ENCODE peak calls at places on chromosomes 7 and 10, in four cellular contexts. J, F, H and V are unnamed samples.

GRCh38 chr10:89100680-89101079 is 106.4 kb downstream of the CH25H start:
- DNase-seq in H (no peak), F (no peak), J (no peak), V (no peak)

GRCh38 chr7:78792624-78793023 is 660.8 kb downstream of the MAGI2 start:
- DNase-seq in F (no peak), J (no peak), H (no peak), V (no peak)

GRCh38 chr10:5449823-5450222 is 37.5 kb downstream of the NET1 start:
- DNase-seq in H (no peak), J (peak; percentile 78), F (no peak), V (no peak)

GRCh38 chr7:69967699-69968450 is 369.6 kb downstream of the AUTS2 start:
- DNase-seq in J (no peak), F (no peak), H (no peak), V (peak; percentile 8)

GRCh38 chr10:12844796-12845524 is 156.6 kb downstream of the CCDC3 start:
- DNase-seq in F (no peak), H (peak; percentile 45), J (peak; percentile 98), V (no peak)

GRCh38 chr7:34844936-34845665 is 187.1 kb downstream of the NPSR1 start:
- DNase-seq in F (no peak), J (no peak), H (no peak), V (no peak)

GRCh38 chr7:36036590-36036989 is 116.5 kb upstream of the EEPD1 start:
- DNase-seq in H (no peak), F (no peak), J (peak; percentile 58), V (no peak)

GRCh38 chr10:60732240-60733188 is 45.8 kb upstream of the CDK1 start:
- DNase-seq in F (no peak), J (no peak), H (no peak), V (peak; percentile 10)

GRCh38 chr7:22481726-22482125 is 18.3 kb downstream of the STEAP1B start:
- DNase-seq in H (no peak), F (peak; percentile 28), J (peak; percentile 79), V (peak; percentile 33)

GRCh38 chr7:39733881-39734571 is 110.7 kb downstream of the RALA start:
- DNase-seq in F (no peak), J (peak; percentile 57), H (no peak), V (peak; percentile 50)

GRCh38 chr10:88289342-88289741 is 293.8 kb downstream of the RNLS start:
- DNase-seq in F (no peak), J (no peak), H (no peak), V (no peak)

GRCh38 chr10:132938472-132939329 is 3.7 kb downstream of the CFAP46 start:
- DNase-seq in F (no peak), H (no peak), J (no peak), V (peak; percentile 49)
- TF ChIP-seq CTCF in F (peak; percentile 15), H (peak; percentile 41), J (no peak), V (peak; percentile 55)

DNA sequence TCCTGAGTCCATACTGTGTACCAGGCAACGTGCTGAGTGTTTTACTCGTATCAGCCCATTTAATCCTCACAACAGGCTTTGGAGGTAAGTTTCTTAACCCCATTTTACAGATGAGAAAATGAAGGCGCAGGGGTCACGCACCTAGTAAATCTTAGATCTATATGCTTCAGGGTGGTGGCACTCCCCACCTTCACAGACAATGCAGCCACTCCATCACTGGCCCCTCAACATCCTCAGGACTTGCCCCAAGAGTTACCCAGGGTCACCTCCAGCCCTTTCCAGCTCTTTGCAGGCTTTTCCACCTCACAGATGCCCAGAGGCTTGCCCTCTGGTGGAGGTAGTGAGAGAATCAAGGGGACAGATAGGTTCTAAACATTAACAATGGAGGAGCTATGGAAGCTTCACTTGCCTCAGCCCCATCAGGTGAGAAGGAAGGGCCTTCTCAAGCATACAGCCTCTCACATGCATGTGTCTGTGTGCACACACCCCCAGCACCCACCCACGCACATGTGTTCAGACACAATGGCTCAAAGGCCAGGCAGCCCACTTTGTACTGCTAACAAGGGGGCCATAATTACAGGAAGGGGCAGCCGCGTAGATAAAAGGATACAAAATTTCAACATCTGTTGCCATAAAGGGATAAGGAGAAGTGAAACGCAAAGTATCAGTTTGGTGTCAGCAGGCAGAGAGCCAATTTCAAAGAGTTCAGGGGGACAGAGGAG is 29.1 kb downstream of the DPCD start:
- DNase-seq in H (peak; percentile 24), F (peak; percentile 33), J (no peak), V (peak; percentile 72)
- TF ChIP-seq MYC in H (no peak), F (no peak), J (no peak), V (no peak)

GRCh38 chr7:130445008-130445407 is 4.2 kb upstream of the CEP41 start:
- DNase-seq in H (no peak), J (no peak), F (no peak), V (no peak)
- TF ChIP-seq CTCF in H (no peak), J (no peak), F (no peak), V (peak; percentile 3)

DNA sequence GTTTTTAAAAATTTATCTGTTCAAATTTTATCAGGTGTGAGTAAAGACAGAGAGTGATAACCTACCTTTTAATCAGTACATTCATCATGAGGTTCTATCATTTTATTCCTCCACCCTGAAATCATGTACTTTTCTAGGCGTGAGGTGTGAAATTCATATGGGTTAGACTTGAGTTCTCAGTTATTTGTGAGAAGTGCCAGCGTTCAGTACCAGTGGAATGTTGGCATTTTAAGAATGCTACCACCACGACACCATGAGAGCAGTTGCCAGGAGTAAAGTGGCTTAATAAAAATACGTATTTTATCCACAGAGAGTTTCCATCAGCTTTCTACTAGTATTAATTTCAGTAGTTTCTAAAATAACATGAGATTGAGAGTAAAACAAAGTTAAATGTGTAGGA is 104.1 kb upstream of the FERD3L start:
- DNase-seq in J (no peak), F (no peak), H (no peak), V (no peak)
- TF ChIP-seq MYC in J (no peak), F (no peak), H (no peak), V (no peak)

GRCh38 chr10:71850745-71851629 is at the start of gene PSAP:
- DNase-seq in H (peak; percentile 97), J (peak; percentile 99), F (peak; percentile 91), V (peak; percentile 98)
- TF ChIP-seq CTCF in H (no peak), J (no peak), F (no peak), V (no peak)